ENCODE peak calls at places on chromosomes 1 and 21, in nine cellular contexts. O is tibial nerve, Y is PC-3, L is hepatocyte, U is body of pancreas, A is cardiac muscle cell, J is PC-9, Z is left lung, S is stomach. H is an unnamed sample. For H3K9me3, the result is how much of the 10 kb centered on the place peaks cover.

GRCh38 chr21:29155118-29155932 is 24.9 kb downstream of the MAP3K7CL start:
- DNase-seq in U (peak), A (peak), O (peak), Z (peak), J (no peak), L (no peak), Y (peak), S (no peak), H (peak)

GRCh38 chr1:1597275-1597930 is 2.5 kb downstream of the FNDC10 start:
- DNase-seq in J (no peak), S (no peak), O (no peak), Z (no peak), L (peak), U (peak), Y (peak), A (peak), H (no peak)

GRCh38 chr1:98315309-98315708 is 346.2 kb upstream of the SNX7 start:
- DNase-seq in L (no peak), J (no peak), S (no peak), A (no peak), Z (no peak), U (no peak), O (no peak), Y (peak), H (no peak)

GRCh38 chr1:230624097-230624713 is 18.1 kb upstream of the COG2 start:
- DNase-seq in J (no peak), O (no peak), Z (no peak), L (no peak), S (no peak), Y (no peak), A (no peak), U (no peak), H (no peak)

GRCh38 chr1:53378061-53378460 is 50.2 kb upstream of the LRP8 start:
- DNase-seq in A (no peak), L (no peak), U (no peak), J (no peak), Y (no peak), Z (peak), S (no peak), O (no peak), H (no peak)

GRCh38 chr1:6495540-6496359 is 4.3 kb upstream of the PLEKHG5 start:
- DNase-seq in Y (no peak), S (no peak), A (no peak), Z (no peak), O (no peak), L (no peak), U (no peak), J (no peak), H (peak)

GRCh38 chr1:179831852-179832699 is 45.5 kb downstream of the TOR1AIP2 start:
- DNase-seq in A (no peak), S (no peak), J (no peak), Y (no peak), L (no peak), U (no peak), O (no peak), Z (no peak), H (no peak)

GRCh38 chr1:219710529-219711194 is 97.8 kb upstream of the ZC3H11B start:
- DNase-seq in Z (no peak), A (no peak), Y (peak), O (no peak), U (no peak), L (no peak), J (peak), S (no peak), H (no peak)

GRCh38 chr1:87024936-87025537 is 110.6 kb downstream of the HS2ST1 start:
- DNase-seq in A (peak), J (no peak), Z (no peak), L (peak), Y (peak), U (peak), S (no peak), O (no peak), H (no peak)

GRCh38 chr1:151828931-151829330 is 2.7 kb downstream of the RORC start:
- DNase-seq in U (peak), L (peak), Y (peak), S (peak), O (no peak), J (no peak), Z (peak), A (peak), H (no peak)
- H3K27ac ChIP-seq in U (no peak), L (no peak), Y (no peak), S (peak), O (no peak), J (no peak), Z (peak), A (no peak), H (no peak)

DNA sequence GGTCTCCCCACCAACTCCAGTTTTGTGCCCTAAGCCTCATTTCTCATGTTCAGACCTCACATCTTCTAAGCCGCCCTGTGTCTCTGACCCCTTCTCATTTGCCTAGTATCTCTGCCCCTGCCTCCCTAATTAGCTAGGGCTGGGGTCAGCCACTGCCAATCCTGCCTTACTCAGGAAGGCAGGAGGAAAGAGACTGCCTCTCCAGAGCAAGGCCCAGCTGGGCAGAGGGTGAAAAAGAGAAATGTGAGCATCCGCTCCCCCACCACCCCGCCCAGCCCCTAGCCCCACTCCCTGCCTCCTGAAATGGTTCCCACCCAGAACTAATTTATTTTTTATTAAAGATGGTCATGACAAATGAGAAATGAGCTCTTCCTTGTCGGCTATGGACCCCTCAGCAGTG is 11.4 kb downstream of the ADAMTSL4 start:
- DNase-seq in A (no peak), L (no peak), Z (no peak), U (no peak), J (no peak), Y (no peak), O (no peak), S (no peak), H (no peak)
- H3K4me3 ChIP-seq in A (peak), L (no peak), Z (peak), U (no peak), J (peak), Y (peak), O (peak), S (peak), H (peak)

DNA sequence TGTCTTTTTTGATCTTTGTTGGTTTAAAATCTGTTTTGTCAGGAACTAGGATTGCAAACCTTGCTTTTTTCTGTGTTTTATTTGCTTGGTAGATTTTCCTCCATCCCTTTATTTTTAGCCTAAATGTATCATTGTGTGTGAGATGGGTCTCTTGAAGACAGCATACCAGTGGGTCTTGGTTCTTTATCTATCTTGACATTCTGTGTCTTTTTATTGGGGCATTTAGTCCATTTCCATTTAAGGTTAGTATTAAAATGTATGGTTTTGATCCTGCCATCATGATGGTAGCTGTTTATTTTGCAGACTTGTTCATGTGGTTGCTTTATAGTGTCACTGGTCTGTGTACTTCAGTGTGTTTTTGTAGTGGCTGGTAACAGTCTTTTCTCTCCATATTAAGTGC is 14.1 kb downstream of the ZNF678 start:
- DNase-seq in O (no peak), Z (no peak), J (no peak), S (no peak), U (no peak), L (no peak), A (no peak), Y (no peak), H (no peak)
- H3K9me3 ChIP-seq in O (under half), Z (under half), J (under half), S (under half), U (under half), L (under half), A (under half), Y (half or more), H (under half)

GRCh38 chr1:14733053-14733778 is 134.7 kb downstream of the KAZN start:
- DNase-seq in J (no peak), Z (no peak), O (no peak), A (peak), U (peak), Y (no peak), S (no peak), L (peak), H (no peak)
- H3K27ac ChIP-seq in J (no peak), Z (peak), O (no peak), A (no peak), U (no peak), Y (no peak), S (no peak), L (no peak), H (no peak)

GRCh38 chr1:8866792-8867415 is 11.6 kb downstream of the ENO1 start:
- DNase-seq in Z (no peak), J (no peak), A (no peak), L (no peak), U (no peak), Y (no peak), O (no peak), S (no peak), H (no peak)
- H3K4me3 ChIP-seq in Z (no peak), J (no peak), A (no peak), L (no peak), U (no peak), Y (no peak), O (no peak), S (no peak), H (no peak)

DNA sequence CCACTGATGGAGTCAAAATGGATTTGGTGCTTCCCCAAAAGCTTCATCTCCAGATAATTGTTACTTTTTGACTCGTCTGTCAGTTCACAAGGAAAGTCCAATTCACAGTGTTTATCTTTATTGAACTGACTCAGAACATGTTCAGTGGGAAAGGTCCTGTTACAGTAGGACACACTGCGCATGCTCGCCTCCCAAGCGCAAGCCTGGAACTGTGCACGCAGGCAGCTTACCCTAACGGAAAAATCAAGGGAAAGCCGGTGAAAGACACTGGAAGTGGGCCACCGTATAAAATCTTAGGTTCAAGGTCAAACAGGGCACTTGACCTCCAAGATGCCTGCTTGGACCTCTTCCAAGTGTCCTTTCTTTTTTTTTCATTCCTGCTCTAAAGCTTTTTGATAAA is 174.6 kb downstream of the USP25 start:
- DNase-seq in Z (no peak), A (no peak), L (no peak), U (no peak), O (no peak), J (no peak), S (no peak), Y (no peak), H (no peak)
- H3K9me3 ChIP-seq in Z (under half), A (under half), L (under half), U (under half), O (under half), J (under half), S (under half), Y (under half), H (under half)